ENCODE peak calls at places on chromosomes 16 and 17, in five cellular contexts. One of them, this sample, is unnamed.

GRCh38 chr17:75645889-75646625 is 12.8 kb downstream of the SMIM5 start:
- DNase-seq in tibial nerve: no peak
- DNase-seq in effector memory CD4-positive, alpha-beta T cell: no peak
- DNase-seq in coronary artery: peak
- DNase-seq in vagina: peak
- DNase-seq in this sample: peak

GRCh38 chr16:81544691-81545365 is 100.2 kb downstream of the CMIP start:
- DNase-seq in tibial nerve: no peak
- DNase-seq in effector memory CD4-positive, alpha-beta T cell: no peak
- DNase-seq in coronary artery: no peak
- DNase-seq in vagina: no peak
- DNase-seq in this sample: no peak

GRCh38 chr16:57030346-57030902 is 41.1 kb downstream of the NLRC5 start:
- DNase-seq in tibial nerve: no peak
- DNase-seq in effector memory CD4-positive, alpha-beta T cell: no peak
- DNase-seq in coronary artery: no peak
- DNase-seq in vagina: no peak
- DNase-seq in this sample: no peak

GRCh38 chr17:63369233-63369632 is 76.9 kb downstream of the CYB561 start:
- DNase-seq in tibial nerve: no peak
- DNase-seq in effector memory CD4-positive, alpha-beta T cell: no peak
- DNase-seq in coronary artery: no peak
- DNase-seq in vagina: no peak
- DNase-seq in this sample: no peak

GRCh38 chr16:28218109-28218508 is 6.3 kb upstream of the XPO6 start:
- DNase-seq in tibial nerve: no peak
- DNase-seq in effector memory CD4-positive, alpha-beta T cell: peak
- DNase-seq in coronary artery: no peak
- DNase-seq in vagina: no peak
- DNase-seq in this sample: no peak

GRCh38 chr17:64459284-64459747 is 10.4 kb downstream of the MILR1 start:
- DNase-seq in tibial nerve: no peak
- DNase-seq in effector memory CD4-positive, alpha-beta T cell: no peak
- DNase-seq in coronary artery: no peak
- DNase-seq in vagina: no peak
- DNase-seq in this sample: peak

GRCh38 chr16:3774156-3774767 is 56.9 kb upstream of the TRAP1 start:
- DNase-seq in tibial nerve: no peak
- DNase-seq in effector memory CD4-positive, alpha-beta T cell: no peak
- DNase-seq in coronary artery: no peak
- DNase-seq in vagina: no peak
- DNase-seq in this sample: no peak

GRCh38 chr16:60636117-60636516 is 1400.1 kb downstream of the CDH8 start:
- DNase-seq in tibial nerve: no peak
- DNase-seq in effector memory CD4-positive, alpha-beta T cell: no peak
- DNase-seq in coronary artery: no peak
- DNase-seq in vagina: no peak
- DNase-seq in this sample: no peak

GRCh38 chr16:70738083-70738977 is 52.5 kb upstream of the MTSS2 start:
- DNase-seq in tibial nerve: no peak
- DNase-seq in effector memory CD4-positive, alpha-beta T cell: no peak
- DNase-seq in coronary artery: no peak
- DNase-seq in vagina: no peak
- DNase-seq in this sample: no peak

GRCh38 chr17:8333281-8333680 is 6.4 kb upstream of the ODF4 start:
- DNase-seq in tibial nerve: no peak
- DNase-seq in effector memory CD4-positive, alpha-beta T cell: no peak
- DNase-seq in coronary artery: no peak
- DNase-seq in vagina: no peak
- DNase-seq in this sample: no peak

GRCh38 chr17:6573982-6574688 is 17.8 kb upstream of the PITPNM3 start:
- DNase-seq in tibial nerve: no peak
- DNase-seq in effector memory CD4-positive, alpha-beta T cell: no peak
- DNase-seq in coronary artery: no peak
- DNase-seq in vagina: no peak
- DNase-seq in this sample: no peak

GRCh38 chr16:31877876-31878642 is 4.5 kb downstream of the ZNF267 start:
- DNase-seq in tibial nerve: no peak
- DNase-seq in effector memory CD4-positive, alpha-beta T cell: no peak
- DNase-seq in coronary artery: no peak
- DNase-seq in vagina: peak
- DNase-seq in this sample: no peak

GRCh38 chr17:42553161-42553818 is 567 bp downstream of the HSD17B1 start:
- DNase-seq in tibial nerve: no peak
- DNase-seq in effector memory CD4-positive, alpha-beta T cell: no peak
- DNase-seq in coronary artery: no peak
- DNase-seq in vagina: peak
- DNase-seq in this sample: peak

GRCh38 chr16:87723224-87723619 is 42.6 kb downstream of the KLHDC4 start:
- DNase-seq in tibial nerve: peak
- DNase-seq in effector memory CD4-positive, alpha-beta T cell: no peak
- DNase-seq in coronary artery: no peak
- DNase-seq in vagina: no peak
- DNase-seq in this sample: no peak

GRCh38 chr17:5897320-5897911 is 172.8 kb upstream of the WSCD1 start:
- DNase-seq in tibial nerve: no peak
- DNase-seq in effector memory CD4-positive, alpha-beta T cell: no peak
- DNase-seq in coronary artery: no peak
- DNase-seq in vagina: no peak
- DNase-seq in this sample: no peak

DNA sequence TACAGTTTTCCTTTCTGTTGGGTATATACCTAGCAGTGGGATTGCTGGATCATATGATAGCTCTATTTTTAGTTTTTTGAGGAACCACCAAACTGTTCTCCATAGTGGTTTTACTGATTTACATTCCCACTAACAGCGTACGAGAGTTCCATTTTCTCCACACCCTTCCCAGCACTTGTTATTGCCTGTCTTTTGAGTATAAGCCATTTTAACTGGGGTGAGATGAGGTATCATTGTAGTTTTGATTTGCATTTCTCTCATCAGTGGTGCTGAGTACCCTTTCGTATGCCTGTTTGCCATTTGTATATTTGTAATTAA is 893 bp upstream of the EVI2B start:
- DNase-seq in tibial nerve: no peak
- DNase-seq in effector memory CD4-positive, alpha-beta T cell: no peak
- DNase-seq in coronary artery: no peak
- DNase-seq in vagina: no peak
- DNase-seq in this sample: no peak
- H3K27ac ChIP-seq in tibial nerve: peak
- H3K27ac ChIP-seq in effector memory CD4-positive, alpha-beta T cell: peak
- H3K27ac ChIP-seq in coronary artery: no peak
- H3K27ac ChIP-seq in vagina: no peak
- H3K27ac ChIP-seq in this sample: peak

GRCh38 chr17:69093279-69093789 is 32.6 kb upstream of the ABCA9 start:
- DNase-seq in tibial nerve: no peak
- DNase-seq in effector memory CD4-positive, alpha-beta T cell: no peak
- DNase-seq in coronary artery: no peak
- DNase-seq in vagina: no peak
- DNase-seq in this sample: no peak

GRCh38 chr17:69090365-69090764 is 29.6 kb upstream of the ABCA9 start:
- DNase-seq in tibial nerve: no peak
- DNase-seq in effector memory CD4-positive, alpha-beta T cell: no peak
- DNase-seq in coronary artery: no peak
- DNase-seq in vagina: no peak
- DNase-seq in this sample: no peak

GRCh38 chr17:69088643-69089200 is 28.0 kb upstream of the ABCA9 start:
- DNase-seq in tibial nerve: no peak
- DNase-seq in effector memory CD4-positive, alpha-beta T cell: no peak
- DNase-seq in coronary artery: no peak
- DNase-seq in vagina: no peak
- DNase-seq in this sample: no peak

GRCh38 chr17:69098635-69099034 is 37.9 kb upstream of the ABCA9 start:
- DNase-seq in tibial nerve: no peak
- DNase-seq in effector memory CD4-positive, alpha-beta T cell: no peak
- DNase-seq in coronary artery: no peak
- DNase-seq in vagina: no peak
- DNase-seq in this sample: no peak

DNA sequence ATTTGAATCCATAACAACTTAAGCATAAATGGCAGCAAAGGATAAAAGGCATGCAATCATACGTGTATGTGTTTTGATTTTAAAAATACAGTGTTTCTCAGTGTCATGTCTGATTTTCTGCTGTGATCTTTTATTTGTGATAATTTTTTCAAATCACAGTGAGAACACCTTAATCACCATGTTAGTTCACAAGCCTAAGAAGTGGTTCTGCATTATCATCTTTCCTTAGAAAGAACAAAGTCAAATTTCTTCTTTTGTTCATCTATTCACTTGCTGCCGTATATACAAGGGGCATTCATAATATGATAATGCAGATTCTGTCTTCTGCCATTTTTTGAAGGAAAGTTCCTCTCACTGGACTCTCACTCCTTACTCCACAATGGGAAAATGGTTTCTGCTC is 33.3 kb upstream of the ABCA9 start:
- DNase-seq in tibial nerve: no peak
- DNase-seq in effector memory CD4-positive, alpha-beta T cell: no peak
- DNase-seq in coronary artery: no peak
- DNase-seq in vagina: no peak
- DNase-seq in this sample: no peak
- H3K27ac ChIP-seq in tibial nerve: no peak
- H3K27ac ChIP-seq in effector memory CD4-positive, alpha-beta T cell: no peak
- H3K27ac ChIP-seq in coronary artery: no peak
- H3K27ac ChIP-seq in vagina: no peak
- H3K27ac ChIP-seq in this sample: no peak

GRCh38 chr17:38425048-38425447 is 3.2 kb upstream of the ARHGAP23 start:
- DNase-seq in tibial nerve: no peak
- DNase-seq in effector memory CD4-positive, alpha-beta T cell: no peak
- DNase-seq in coronary artery: no peak
- DNase-seq in vagina: no peak
- DNase-seq in this sample: no peak
- H3K27ac ChIP-seq in tibial nerve: peak
- H3K27ac ChIP-seq in effector memory CD4-positive, alpha-beta T cell: no peak
- H3K27ac ChIP-seq in coronary artery: peak
- H3K27ac ChIP-seq in vagina: peak
- H3K27ac ChIP-seq in this sample: no peak

DNA sequence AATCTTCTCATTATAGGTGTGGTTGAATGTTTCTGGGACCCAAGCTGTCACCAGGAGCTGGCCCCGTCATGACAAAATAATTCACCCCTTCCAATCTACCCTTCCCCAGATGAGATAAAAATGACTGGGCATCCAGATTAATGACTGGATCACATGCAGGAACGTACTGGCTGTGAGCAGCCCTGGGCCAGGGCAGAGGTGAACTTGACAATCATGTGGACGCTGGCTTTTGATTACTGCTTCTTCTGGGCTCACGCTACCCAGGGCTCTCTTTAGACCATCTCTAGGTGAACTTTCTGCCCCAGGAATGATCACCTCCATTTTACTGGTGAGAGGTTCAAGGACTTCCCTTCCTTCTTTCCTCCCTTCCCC is 18.3 kb downstream of the CBX4 start:
- DNase-seq in tibial nerve: no peak
- DNase-seq in effector memory CD4-positive, alpha-beta T cell: no peak
- DNase-seq in coronary artery: no peak
- DNase-seq in vagina: no peak
- DNase-seq in this sample: no peak
- H3K27ac ChIP-seq in tibial nerve: no peak
- H3K27ac ChIP-seq in effector memory CD4-positive, alpha-beta T cell: no peak
- H3K27ac ChIP-seq in coronary artery: no peak
- H3K27ac ChIP-seq in vagina: no peak
- H3K27ac ChIP-seq in this sample: no peak

This sample was measured in epithelial cell of prostate.